ENCODE peak calls at places on chromosomes 16 and 17, in four cellular contexts. T, R, Y and A are unnamed samples.

GRCh38 chr17:17815062-17815406 is 21.8 kb downstream of the SREBF1 start:
- DNase-seq in Y (no peak), R (no peak), T (no peak), A (no peak)

GRCh38 chr16:51193879-51194278 is 42.8 kb upstream of the SALL1 start:
- DNase-seq in Y (no peak), T (no peak), R (no peak), A (no peak)

GRCh38 chr16:58348986-58349385 is 43.3 kb upstream of the GINS3 start:
- DNase-seq in T (no peak), R (no peak), Y (no peak), A (no peak)

GRCh38 chr17:63841350-63842172 is 924 bp downstream of the SMARCD2 start:
- DNase-seq in Y (no peak), R (peak; percentile 44), T (peak; percentile 88), A (peak; percentile 67)

GRCh38 chr16:4303973-4304372 is 11.9 kb upstream of the GLIS2 start:
- DNase-seq in Y (no peak), R (no peak), T (no peak), A (no peak)

GRCh38 chr17:58332720-58333395 is 4.3 kb upstream of the TSPOAP1 start:
- DNase-seq in T (no peak), R (no peak), Y (no peak), A (peak; percentile 57)

GRCh38 chr17:70653850-70654249 is 484.5 kb downstream of the KCNJ2 start:
- DNase-seq in T (no peak), R (no peak), Y (no peak), A (no peak)

GRCh38 chr16:9836118-9836736 is 346.0 kb downstream of the GRIN2A start:
- DNase-seq in R (peak; percentile 25), Y (no peak), T (no peak), A (no peak)

GRCh38 chr16:21302898-21303528 is 24.9 kb upstream of the CRYM start:
- DNase-seq in Y (peak; percentile 96), T (no peak), R (peak; percentile 69), A (no peak)

GRCh38 chr17:73647331-73647730 is 3.1 kb upstream of the SDK2 start:
- DNase-seq in T (no peak), Y (no peak), R (no peak), A (no peak)

GRCh38 chr17:15404116-15404730 is 62.8 kb upstream of the TEKT3 start:
- DNase-seq in Y (no peak), R (no peak), T (no peak), A (no peak)

GRCh38 chr16:12341423-12341822 is 364.9 kb downstream of the SNX29 start:
- DNase-seq in T (no peak), Y (peak; percentile 47), R (peak; percentile 89), A (no peak)

GRCh38 chr16:17469011-17469741 is 1.6 kb downstream of the XYLT1 start:
- DNase-seq in Y (no peak), R (no peak), T (no peak), A (no peak)

GRCh38 chr17:16328997-16329396 is 24.3 kb downstream of the CENPV start:
- DNase-seq in Y (no peak), T (no peak), R (peak; percentile 34), A (no peak)

GRCh38 chr17:79464310-79465010 is 146.4 kb downstream of the RBFOX3 start:
- DNase-seq in R (no peak), Y (no peak), T (peak; percentile 75), A (no peak)

GRCh38 chr17:76147211-76148014 is 6.4 kb upstream of the FOXJ1 start:
- DNase-seq in Y (no peak), T (peak; percentile 30), R (peak; percentile 78), A (no peak)

GRCh38 chr17:49414271-49414621 is 436 bp downstream of the PHB1 start:
- DNase-seq in Y (no peak), R (peak; percentile 15), T (no peak), A (no peak)

GRCh38 chr16:64269756-64270155 is 852.1 kb downstream of the CDH11 start:
- DNase-seq in Y (no peak), R (no peak), T (no peak), A (no peak)

GRCh38 chr16:56892705-56893104 is 27.7 kb downstream of the SLC12A3 start:
- DNase-seq in Y (no peak), R (no peak), T (no peak), A (no peak)

GRCh38 chr16:56231-56927 is 2.8 kb downstream of the SNRNP25 start:
- DNase-seq in R (no peak), T (peak; percentile 58), Y (no peak), A (no peak)

GRCh38 chr17:40598928-40599627 is 33.8 kb upstream of the CCR7 start:
- DNase-seq in R (no peak), T (no peak), Y (no peak), A (no peak)

GRCh38 chr17:74444406-74444805 is 12.5 kb downstream of the GPRC5C start:
- DNase-seq in T (peak; percentile 68), R (no peak), Y (no peak), A (peak; percentile 95)

GRCh38 chr16:28317040-28317880 is 24.9 kb downstream of the SBK1 start:
- DNase-seq in T (peak; percentile 84), Y (no peak), R (peak; percentile 52), A (peak; percentile 64)

GRCh38 chr16:79599837-79600635 is 501 bp downstream of the MAF start:
- DNase-seq in T (peak; percentile 88), R (no peak), Y (no peak), A (peak; percentile 77)

GRCh38 chr17:17102176-17102575 is 59.9 kb downstream of the MPRIP start:
- DNase-seq in R (no peak), Y (no peak), T (no peak), A (no peak)

GRCh38 chr16:79644977-79645667 is 44.6 kb upstream of the MAF start:
- DNase-seq in T (no peak), Y (no peak), R (no peak), A (no peak)

GRCh38 chr17:15516150-15516549 is 47.1 kb downstream of the TVP23C start:
- DNase-seq in R (peak; percentile 46), Y (no peak), T (no peak), A (no peak)

GRCh38 chr16:3135120-3135715 is 389 bp downstream of the ZNF213 start:
- DNase-seq in Y (no peak), R (no peak), T (no peak), A (no peak)
- H3K4me1 ChIP-seq in Y (peaks cover 7% of the 10 kb centered on the region), R (peaks cover 6% of the 10 kb centered on the region), T (peaks cover 39% of the 10 kb centered on the region), A (no peaks in the 10 kb centered on the region)

GRCh38 chr17:31696184-31696602 is 162.9 kb downstream of the COPRS start:
- DNase-seq in Y (no peak), R (no peak), T (no peak), A (peak; percentile 56)
- TF ChIP-seq CTCF in Y (no peak), R (no peak), T (no peak), A (peak; percentile 6)

DNA sequence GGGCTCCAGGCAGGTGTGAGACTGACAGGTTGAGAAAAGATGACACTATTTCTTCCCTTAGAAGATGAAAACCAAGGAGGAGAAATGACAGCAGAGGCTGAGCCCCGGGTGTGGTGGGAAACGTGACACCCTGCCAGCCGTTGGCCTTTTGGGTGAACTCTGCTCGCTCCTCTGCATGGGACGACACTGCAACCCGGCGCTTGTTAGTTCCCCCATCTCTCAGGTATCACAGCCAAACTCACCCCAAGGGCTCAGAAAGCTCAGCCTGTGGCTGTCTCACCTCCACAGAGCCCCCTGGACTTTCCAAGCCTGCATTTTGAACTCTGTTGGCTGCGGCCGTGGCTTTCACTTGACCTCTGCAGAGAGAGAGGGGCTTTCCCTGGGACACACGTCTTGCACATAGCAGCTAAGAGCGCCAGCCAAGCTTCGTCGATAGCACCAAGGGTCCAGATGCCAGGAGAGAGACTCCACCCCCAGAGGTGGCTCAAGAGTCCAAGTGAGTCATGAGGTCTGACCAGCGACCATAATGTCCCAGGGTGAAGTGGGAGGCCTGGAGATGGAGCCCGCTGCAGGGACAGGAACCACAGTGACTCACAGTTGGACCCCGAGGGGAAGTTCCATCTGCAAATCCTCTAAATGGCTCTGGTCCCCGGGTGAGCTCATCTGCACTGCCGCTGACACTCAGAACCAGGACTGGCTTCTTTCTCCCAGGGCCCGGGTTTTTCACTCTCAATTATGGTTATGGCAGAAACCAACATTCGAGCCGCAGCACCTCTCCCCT is 301.9 kb downstream of the SOX9 start:
- DNase-seq in Y (no peak), R (peak; percentile 99), T (no peak), A (no peak)
- H3K27ac ChIP-seq in Y (peak overlapping the region; percentile 92), R (peak overlapping the region; percentile 94), T (no peak overlapping the region), A (no peak overlapping the region)

GRCh38 chr16:67240506-67240905 is 6.8 kb downstream of the FHOD1 start:
- DNase-seq in Y (no peak), T (peak; percentile 80), R (peak; percentile 19), A (no peak)
- H3K4me1 ChIP-seq in Y (peaks cover 5% of the 10 kb centered on the region), T (peaks cover 62% of the 10 kb centered on the region), R (peaks cover 50% of the 10 kb centered on the region), A (no peaks in the 10 kb centered on the region)

GRCh38 chr17:28643979-28644781 is 778 bp downstream of the BLTP2 start:
- DNase-seq in Y (no peak), R (peak; percentile 62), T (peak; percentile 83), A (peak; percentile 66)
- TF ChIP-seq CTCF in Y (peak; percentile 67), R (peak; percentile 36), T (peak; percentile 15), A (peak; percentile 54)

GRCh38 chr16:77636615-77637014 is 85.7 kb upstream of the NUDT7 start:
- DNase-seq in Y (no peak), T (no peak), R (no peak), A (no peak)
- H3K27ac ChIP-seq in Y (no peak overlapping the region), T (no peak overlapping the region), R (no peak overlapping the region), A (no peak overlapping the region)

GRCh38 chr17:77444653-77445029 is 303.9 kb downstream of the SEC14L1 start:
- DNase-seq in R (no peak), T (no peak), Y (no peak), A (no peak)
- H3K4me1 ChIP-seq in R (peaks cover 7% of the 10 kb centered on the region), T (peaks cover 93% of the 10 kb centered on the region), Y (peaks cover 66% of the 10 kb centered on the region), A (no peaks in the 10 kb centered on the region)

DNA sequence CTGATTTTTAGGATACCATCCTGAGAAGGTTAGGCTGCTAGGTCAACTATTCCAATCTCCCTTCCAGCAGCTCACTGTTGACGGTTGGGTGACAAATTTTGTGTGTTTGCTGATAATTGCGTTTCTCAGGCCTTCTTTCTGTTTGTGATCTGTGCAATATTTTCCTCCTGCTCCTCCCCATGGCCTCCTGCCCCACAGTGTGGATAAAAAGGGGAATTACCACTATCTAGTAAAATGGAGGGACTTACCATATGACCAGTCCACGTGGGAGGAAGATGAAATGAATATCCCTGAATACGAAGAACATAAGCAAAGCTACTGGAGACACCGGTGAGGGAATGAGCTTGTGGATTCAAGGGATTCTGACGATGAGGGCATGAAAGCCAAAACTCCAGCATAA is 9.2 kb downstream of the CHD3 start:
- DNase-seq in R (peak; percentile 21), T (no peak), Y (no peak), A (no peak)
- TF ChIP-seq CTCF in R (peak; percentile 53), T (peak; percentile 18), Y (no peak), A (peak; percentile 90)